ENCODE peak calls at places on chromosomes 3 and 15, in nine cellular contexts. R is GM20000, N is posterior vena cava, H is neural progenitor cell, T is AG09309, Q is NCI-H1092 treated with DMSO at 0.1 percent for 48 hours, A is endothelial cell, Z is left lung, U is ureter. E is an unnamed sample.

GRCh38 chr3:46012246-46012645 is 15.0 kb downstream of the XCR1 start:
- DNase-seq in R (no peak), N (no peak), H (no peak), T (no peak), Q (no peak), A (no peak), Z (no peak), U (peak; percentile 17), E (no peak)

GRCh38 chr15:90710436-90710835 is 6.7 kb upstream of the BLM start:
- DNase-seq in R (no peak), N (no peak), H (peak; percentile 13), T (no peak), Q (no peak), A (no peak), Z (no peak), U (no peak), E (peak; percentile 82)

GRCh38 chr3:57309769-57310168 is 17.3 kb upstream of the ASB14 start:
- DNase-seq in R (no peak), N (no peak), H (no peak), T (no peak), Q (no peak), A (no peak), Z (no peak), U (no peak), E (no peak)

GRCh38 chr3:85574306-85574705 is 615.5 kb downstream of the CADM2 start:
- DNase-seq in R (no peak), N (no peak), H (no peak), T (no peak), Q (no peak), A (no peak), Z (no peak), U (no peak), E (no peak)

GRCh38 chr3:72004749-72005292 is 219.9 kb upstream of the PROK2 start:
- DNase-seq in R (no peak), N (no peak), H (no peak), T (peak; percentile 59), Q (no peak), A (no peak), Z (no peak), U (no peak), E (no peak)

GRCh38 chr15:68409736-68410370 is 22.1 kb downstream of the ITGA11 start:
- DNase-seq in R (no peak), N (peak; percentile 46), H (no peak), T (no peak), Q (no peak), A (no peak), Z (no peak), U (peak; percentile 33), E (peak; percentile 12)

GRCh38 chr3:40109641-40110490 is 199.6 kb upstream of the EIF1B start:
- DNase-seq in R (no peak), N (no peak), H (peak; percentile 54), T (no peak), Q (no peak), A (peak; percentile 18), Z (no peak), U (no peak), E (peak; percentile 76)

GRCh38 chr15:56835598-56836275 is 82.7 kb upstream of the TCF12 start:
- DNase-seq in R (no peak), N (no peak), H (no peak), T (peak; percentile 29), Q (peak; percentile 30), A (no peak), Z (no peak), U (no peak), E (no peak)

GRCh38 chr3:198028718-198029117 is 68.7 kb downstream of the LMLN start:
- DNase-seq in R (no peak), N (no peak), H (no peak), T (peak; percentile 14), Q (no peak), A (no peak), Z (no peak), U (no peak), E (no peak)

GRCh38 chr15:56428821-56429458 is 36.0 kb downstream of the MNS1 start:
- DNase-seq in R (peak; percentile 34), N (no peak), H (peak; percentile 11), T (peak; percentile 10), Q (peak; percentile 27), A (no peak), Z (no peak), U (no peak), E (no peak)

E was measured in endodermal cell.